ENCODE peak calls at places on chromosome 10, in eight cellular contexts. F is B cell; A is AG08396; N is stimulated activated CD4-positive, alpha-beta T cell treated with anti-CD3 and anti-CD28 coated beads, Interleukin-1b, Interleukin-23, amount 100 ng/mL, for 4 hours; G is stimulated activated CD8-positive, alpha-beta memory T cell treated with anti-CD3 and anti-CD28 coated beads, Interleukin-15, amount 100 ng/mL, for 1 hour; U is MV-4-11; J is NCI-H1436; H is skeletal muscle cell. I is an unnamed sample.

GRCh38 chr10:13984647-13985155 is 346.0 kb downstream of the FRMD4A start:
- DNase-seq in J (no peak), N (no peak), F (no peak), G (no peak), A (peak), H (no peak), U (no peak), I (no peak)

GRCh38 chr10:43160067-43160918 is 22.0 kb downstream of the CSGALNACT2 start:
- DNase-seq in H (peak), J (no peak), F (no peak), N (no peak), A (peak), U (peak), G (no peak), I (no peak)

GRCh38 chr10:63483983-63484382 is 18.2 kb upstream of the JMJD1C start:
- DNase-seq in U (no peak), J (no peak), H (no peak), G (no peak), A (no peak), N (no peak), F (no peak), I (no peak)

GRCh38 chr10:115963848-115964247 is 309.2 kb downstream of the GFRA1 start:
- DNase-seq in H (no peak), G (no peak), F (no peak), N (no peak), J (no peak), A (no peak), U (no peak), I (no peak)

GRCh38 chr10:130808243-130808642 is 503.3 kb downstream of the TCERG1L start:
- DNase-seq in A (no peak), F (no peak), J (no peak), H (no peak), G (no peak), U (no peak), N (no peak), I (no peak)

GRCh38 chr10:44465430-44466115 is 80.7 kb upstream of the CXCL12 start:
- DNase-seq in A (no peak), U (no peak), G (no peak), F (no peak), N (no peak), J (no peak), H (no peak), I (no peak)

GRCh38 chr10:34854147-34854601 is 39.1 kb upstream of the PARD3 start:
- DNase-seq in H (peak), F (no peak), A (peak), U (no peak), J (no peak), G (no peak), N (no peak), I (no peak)

GRCh38 chr10:35435824-35436223 is 99.5 kb downstream of the CCNY start:
- DNase-seq in F (no peak), U (peak), J (no peak), H (no peak), A (no peak), G (no peak), N (no peak), I (no peak)

GRCh38 chr10:13352519-13352918 is 4.4 kb upstream of the SEPHS1 start:
- DNase-seq in H (no peak), J (no peak), A (no peak), F (peak), U (no peak), N (no peak), G (no peak), I (no peak)

GRCh38 chr10:100969175-100970075 is at the start of gene SEMA4G:
- DNase-seq in F (peak), N (peak), J (peak), U (no peak), G (peak), H (no peak), A (peak), I (peak)

GRCh38 chr10:84261236-84261635 is 16.4 kb downstream of the RGR start:
- DNase-seq in J (no peak), U (no peak), A (no peak), F (no peak), H (no peak), N (no peak), G (no peak), I (no peak)

GRCh38 chr10:113880236-113880635 is 25.8 kb downstream of the NHLRC2 start:
- DNase-seq in H (no peak), G (no peak), U (no peak), F (no peak), A (no peak), J (no peak), N (no peak), I (no peak)

GRCh38 chr10:89591796-89592271 is 53.2 kb downstream of the PANK1 start:
- DNase-seq in H (no peak), G (no peak), J (no peak), U (no peak), N (no peak), A (peak), F (no peak), I (no peak)

GRCh38 chr10:34045571-34046190 is 711.2 kb upstream of the NRP1 start:
- DNase-seq in U (peak), N (no peak), J (no peak), G (no peak), A (no peak), H (no peak), F (no peak), I (no peak)

I was measured in naive thymus-derived CD8-positive, alpha-beta T cell.